ENCODE peak calls at places on chromosomes 11 and 22, in six cellular contexts. G is heart left ventricle; X is CD8-positive, alpha-beta memory T cell; D is IMR-90; S is tibial artery; L is upper lobe of right lung. E is an unnamed sample.
A peak's percentile ranks its signal among the peaks of the same experiment; 100 is the strongest.

GRCh38 chr11:17986007-17986710 is 26.7 kb downstream of the SERGEF start:
- DNase-seq in G (no peak), X (no peak), D (peak; percentile 90), S (no peak), L (no peak), E (peak; percentile 80)

GRCh38 chr11:10550503-10550902 is 9.5 kb upstream of the RNF141 start:
- DNase-seq in G (no peak), X (no peak), D (peak; percentile 82), S (no peak), L (no peak), E (no peak)

GRCh38 chr11:102111011-102111786 is 952 bp downstream of the YAP1 start:
- DNase-seq in G (peak; percentile 78), X (no peak), D (peak; percentile 81), S (peak; percentile 85), L (peak; percentile 92), E (peak; percentile 82)

GRCh38 chr22:36194971-36195370 is 6.6 kb downstream of the APOL4 start:
- DNase-seq in G (peak; percentile 68), X (no peak), D (peak; percentile 77), S (no peak), L (no peak), E (peak; percentile 57)

GRCh38 chr11:76830639-76831312 is 29.9 kb upstream of the ACER3 start:
- DNase-seq in G (no peak), X (no peak), D (peak; percentile 44), S (no peak), L (no peak), E (peak; percentile 76)

GRCh38 chr22:43209971-43210370 is 23.0 kb upstream of the TTLL12 start:
- DNase-seq in G (no peak), X (no peak), D (no peak), S (no peak), L (no peak), E (no peak)

GRCh38 chr22:46587492-46588278 is 32.5 kb upstream of the GRAMD4 start:
- DNase-seq in G (no peak), X (no peak), D (no peak), S (peak; percentile 75), L (peak; percentile 72), E (no peak)

GRCh38 chr11:125338886-125339811 is 156.9 kb downstream of the FEZ1 start:
- DNase-seq in G (peak; percentile 58), X (no peak), D (no peak), S (peak; percentile 66), L (peak; percentile 53), E (peak; percentile 81)

GRCh38 chr22:19090183-19090582 is 32.0 kb downstream of the DGCR2 start:
- DNase-seq in G (no peak), X (no peak), D (no peak), S (no peak), L (no peak), E (no peak)

GRCh38 chr22:37427128-37427710 is at the start of gene ELFN2:
- DNase-seq in G (no peak), X (no peak), D (peak; percentile 10), S (no peak), L (no peak), E (peak; percentile 23)

GRCh38 chr11:40867991-40868685 is 591.3 kb downstream of the LRRC4C start:
- DNase-seq in G (no peak), X (no peak), D (no peak), S (no peak), L (no peak), E (no peak)

GRCh38 chr11:83511646-83512045 is 225.5 kb upstream of the CCDC90B start:
- DNase-seq in G (no peak), X (no peak), D (no peak), S (no peak), L (no peak), E (no peak)

GRCh38 chr11:62710001-62710345 is 2.5 kb downstream of the GNG3 start:
- DNase-seq in G (no peak), X (peak; percentile 12), D (no peak), S (peak; percentile 64), L (peak; percentile 60), E (peak; percentile 22)

GRCh38 chr11:67118059-67118766 is 850 bp upstream of the KDM2A start:
- DNase-seq in G (peak; percentile 51), X (peak; percentile 45), D (no peak), S (peak; percentile 75), L (peak; percentile 83), E (no peak)

GRCh38 chr11:18721576-18722292 is 4.3 kb downstream of the IGSF22 start:
- DNase-seq in G (no peak), X (peak; percentile 36), D (peak; percentile 34), S (no peak), L (no peak), E (no peak)

GRCh38 chr22:41256898-41257260 is 16.1 kb upstream of the CHADL start:
- DNase-seq in G (no peak), X (no peak), D (peak; percentile 27), S (no peak), L (no peak), E (no peak)

GRCh38 chr22:31329029-31329428 is 17.1 kb downstream of the PATZ1 start:
- DNase-seq in G (no peak), X (no peak), D (peak; percentile 37), S (no peak), L (no peak), E (no peak)

GRCh38 chr22:41579997-41580355 is 9.7 kb downstream of the PMM1 start:
- DNase-seq in G (no peak), X (no peak), D (no peak), S (no peak), L (no peak), E (no peak)

GRCh38 chr22:26579331-26579886 is 10.5 kb downstream of the TPST2 start:
- DNase-seq in G (no peak), X (peak; percentile 42), D (no peak), S (no peak), L (peak; percentile 66), E (no peak)

GRCh38 chr22:22799561-22799960 is 88.1 kb upstream of the IGLL5 start:
- DNase-seq in G (no peak), X (no peak), D (no peak), S (peak; percentile 43), L (no peak), E (no peak)

GRCh38 chr11:124739479-124740276 is at the start of gene NRGN:
- DNase-seq in G (peak; percentile 93), X (peak; percentile 77), D (peak; percentile 82), S (peak; percentile 95), L (peak; percentile 96), E (peak; percentile 91)

GRCh38 chr11:30710216-30710615 is 124.1 kb upstream of the MPPED2 start:
- DNase-seq in G (no peak), X (no peak), D (no peak), S (no peak), L (no peak), E (no peak)

GRCh38 chr11:353315-353857 is 15.9 kb upstream of the B4GALNT4 start:
- DNase-seq in G (peak; percentile 87), X (no peak), D (peak; percentile 77), S (peak; percentile 96), L (peak; percentile 80), E (peak; percentile 88)

GRCh38 chr22:27986459-27986858 is 67.4 kb upstream of the PITPNB start:
- DNase-seq in G (no peak), X (no peak), D (no peak), S (no peak), L (no peak), E (no peak)

GRCh38 chr11:116294630-116295029 is 478.2 kb downstream of the BUD13 start:
- DNase-seq in G (no peak), X (no peak), D (peak; percentile 32), S (no peak), L (no peak), E (no peak)

DNA sequence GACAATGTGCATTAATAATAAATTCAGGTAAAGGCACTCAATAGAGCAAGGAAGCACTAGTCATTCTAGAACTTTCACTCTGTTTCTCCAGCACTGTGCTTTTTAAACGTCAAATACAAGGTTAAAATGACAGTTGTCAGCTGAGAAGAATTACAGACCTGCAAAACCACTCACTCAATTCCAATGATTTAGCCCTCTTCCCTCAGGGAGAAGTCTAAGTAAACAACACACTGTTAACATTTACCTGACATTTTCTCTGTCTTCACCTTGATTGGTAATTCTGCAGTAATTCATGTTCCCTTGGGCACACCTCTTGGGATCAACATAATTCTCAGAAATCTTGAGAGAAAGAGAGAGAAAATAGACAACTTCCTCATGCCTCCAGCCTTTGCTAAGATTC is 517.0 kb upstream of the FAT3 start:
- DNase-seq in G (no peak), X (no peak), D (no peak), S (no peak), L (no peak), E (no peak)
- H3K9me3 ChIP-seq in G (no peaks in the 10 kb centered on the region), X (no peaks in the 10 kb centered on the region), D (peaks cover 6% of the 10 kb centered on the region), S (no peaks in the 10 kb centered on the region), L (no peaks in the 10 kb centered on the region), E (no peaks in the 10 kb centered on the region)

DNA sequence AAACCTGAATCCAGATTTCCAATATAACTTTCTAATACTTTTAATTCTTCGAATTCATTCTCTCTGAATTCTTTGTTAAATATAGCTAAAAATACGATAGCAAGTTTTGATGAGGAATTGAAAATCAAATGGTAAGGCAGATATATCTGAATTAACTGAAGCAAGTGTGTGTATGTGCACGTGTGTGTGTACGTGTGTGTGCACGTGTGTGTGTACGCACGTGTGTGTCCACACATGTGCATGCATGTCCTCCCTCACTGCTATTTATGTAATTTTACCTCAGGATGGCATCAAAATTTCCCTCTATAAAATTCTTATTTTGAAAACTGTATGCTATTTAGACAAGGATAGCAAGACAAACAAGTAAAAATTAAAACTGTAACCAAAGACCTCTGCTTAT is 961.3 kb upstream of the CNTN5 start:
- DNase-seq in G (no peak), X (no peak), D (no peak), S (no peak), L (no peak), E (no peak)
- H3K9me3 ChIP-seq in G (no peaks in the 10 kb centered on the region), X (no peaks in the 10 kb centered on the region), D (no peaks in the 10 kb centered on the region), S (no peaks in the 10 kb centered on the region), L (no peaks in the 10 kb centered on the region), E (no peaks in the 10 kb centered on the region)

GRCh38 chr11:91296628-91297027 is 928.0 kb upstream of the FAT3 start:
- DNase-seq in G (no peak), X (no peak), D (peak; percentile 63), S (no peak), L (no peak), E (no peak)

GRCh38 chr11:91295591-91295990 is 929.0 kb upstream of the FAT3 start:
- DNase-seq in G (no peak), X (no peak), D (peak; percentile 12), S (no peak), L (no peak), E (no peak)

DNA sequence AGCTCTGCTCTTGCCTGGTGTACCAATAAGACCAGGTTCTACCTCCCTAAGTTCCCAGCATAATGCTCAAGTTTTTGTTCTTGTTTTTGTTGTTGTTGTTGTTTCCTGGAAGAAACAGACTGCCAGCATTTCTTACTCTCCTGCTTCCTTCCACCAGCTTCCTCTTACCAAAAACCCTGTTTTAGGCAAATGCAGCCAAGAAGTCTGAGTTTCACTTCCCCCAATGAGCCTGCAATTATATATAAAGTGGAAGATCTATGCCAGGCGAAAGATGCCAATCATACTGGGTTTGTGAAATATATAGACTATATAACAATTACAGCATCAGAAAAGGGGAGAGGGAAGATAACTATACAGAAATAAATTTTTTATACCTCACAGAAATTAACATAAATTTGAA is 931.5 kb upstream of the FAT3 start:
- DNase-seq in G (no peak), X (no peak), D (no peak), S (no peak), L (no peak), E (no peak)
- H3K9me3 ChIP-seq in G (peaks cover under 1% of the 10 kb centered on the region), X (no peaks in the 10 kb centered on the region), D (no peaks in the 10 kb centered on the region), S (no peaks in the 10 kb centered on the region), L (no peaks in the 10 kb centered on the region), E (no peaks in the 10 kb centered on the region)

DNA sequence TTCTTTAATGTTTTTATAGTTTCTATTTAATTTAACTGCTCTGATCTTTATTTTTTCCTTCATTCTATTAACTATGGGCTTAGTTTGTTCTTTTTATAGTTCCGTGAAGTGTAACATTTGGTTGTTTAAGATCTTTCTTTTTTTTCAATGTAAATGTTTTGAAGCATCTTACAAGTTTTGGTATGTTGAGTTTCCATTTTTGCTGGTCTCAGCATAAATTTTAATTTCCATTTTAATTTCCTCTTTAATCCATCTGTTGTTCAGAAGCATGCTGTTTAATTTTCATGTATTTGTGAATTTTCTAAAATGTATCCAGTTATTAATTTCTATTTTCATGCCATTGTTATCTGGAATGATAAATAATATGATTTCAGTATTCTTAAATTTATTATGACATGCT is 17.0 kb upstream of the GLYATL2 start:
- DNase-seq in G (no peak), X (no peak), D (no peak), S (no peak), L (no peak), E (no peak)
- H3K9me3 ChIP-seq in G (peaks cover 8% of the 10 kb centered on the region), X (no peaks in the 10 kb centered on the region), D (no peaks in the 10 kb centered on the region), S (no peaks in the 10 kb centered on the region), L (no peaks in the 10 kb centered on the region), E (peaks cover 2% of the 10 kb centered on the region)